ENCODE peak calls at places on chromosome 5, in ten cellular contexts. P is tibial artery; G is CD8-positive, alpha-beta T cell; D is coronary artery; X is heart right ventricle; E is keratinocyte; S is psoas muscle; O is tibial nerve; A is vagina; W is MCF 10A. H is an unnamed sample.

GRCh38 chr5:73447234-73448071 is 1.1 kb downstream of the FOXD1 start:
- DNase-seq in P (no peak), G (peak; percentile 23), D (no peak), X (no peak), E (no peak), S (peak; percentile 31), O (no peak), A (no peak), W (peak; percentile 61), H (peak; percentile 17)

GRCh38 chr5:83149671-83150070 is 72.3 kb downstream of the XRCC4 start:
- DNase-seq in P (no peak), G (no peak), D (no peak), X (no peak), E (no peak), S (no peak), O (no peak), A (no peak), W (peak; percentile 0), H (no peak)

GRCh38 chr5:82421119-82421518 is 143.0 kb upstream of the RPS23 start:
- DNase-seq in P (no peak), G (no peak), D (no peak), X (no peak), E (peak; percentile 73), S (no peak), O (no peak), A (no peak), W (peak; percentile 99), H (no peak)

GRCh38 chr5:14545308-14545707 is 36.3 kb upstream of the OTULINL start:
- DNase-seq in P (no peak), G (no peak), D (no peak), X (no peak), E (no peak), S (no peak), O (peak; percentile 21), A (no peak), W (no peak), H (peak; percentile 32)

GRCh38 chr5:17282283-17283120 is 65.1 kb downstream of the BASP1 start:
- DNase-seq in P (no peak), G (no peak), D (no peak), X (no peak), E (no peak), S (no peak), O (no peak), A (no peak), W (no peak), H (no peak)

GRCh38 chr5:122153230-122153629 is 23.9 kb downstream of the ZNF474 start:
- DNase-seq in P (no peak), G (no peak), D (no peak), X (no peak), E (no peak), S (no peak), O (no peak), A (no peak), W (peak; percentile 26), H (no peak)

GRCh38 chr5:64666058-64666457 is 24.2 kb upstream of the SHISAL2B start:
- DNase-seq in P (no peak), G (no peak), D (no peak), X (no peak), E (no peak), S (no peak), O (no peak), A (no peak), W (peak; percentile 37), H (no peak)

GRCh38 chr5:151156732-151157402 is 712 bp downstream of the ANXA6 start:
- DNase-seq in P (no peak), G (no peak), D (no peak), X (no peak), E (no peak), S (no peak), O (no peak), A (no peak), W (no peak), H (peak; percentile 24)

GRCh38 chr5:168409601-168410458 is 76.4 kb upstream of the RARS1 start:
- DNase-seq in P (no peak), G (no peak), D (no peak), X (no peak), E (no peak), S (no peak), O (no peak), A (no peak), W (peak; percentile 83), H (no peak)

GRCh38 chr5:68946728-68947127 is 147.1 kb upstream of the SLC30A5 start:
- DNase-seq in P (no peak), G (no peak), D (no peak), X (no peak), E (no peak), S (no peak), O (no peak), A (no peak), W (no peak), H (no peak)

GRCh38 chr5:111129938-111130337 is 37.8 kb downstream of the WDR36 start:
- DNase-seq in P (no peak), G (no peak), D (no peak), X (no peak), E (no peak), S (no peak), O (no peak), A (no peak), W (no peak), H (no peak)

GRCh38 chr5:109855056-109855455 is 165.3 kb downstream of the MAN2A1 start:
- DNase-seq in P (no peak), G (no peak), D (no peak), X (no peak), E (no peak), S (no peak), O (no peak), A (no peak), W (no peak), H (no peak)

GRCh38 chr5:178333821-178334481 is 101.3 kb upstream of the PHYKPL start:
- DNase-seq in P (peak; percentile 57), G (no peak), D (no peak), X (no peak), E (no peak), S (no peak), O (no peak), A (no peak), W (no peak), H (no peak)

GRCh38 chr5:159805021-159805420 is 111.3 kb upstream of the ADRA1B start:
- DNase-seq in P (peak; percentile 72), G (no peak), D (no peak), X (peak; percentile 42), E (no peak), S (peak; percentile 26), O (peak; percentile 54), A (peak; percentile 62), W (no peak), H (peak; percentile 10)

GRCh38 chr5:178284095-178284675 is 51.6 kb upstream of the PHYKPL start:
- DNase-seq in P (no peak), G (no peak), D (no peak), X (no peak), E (peak; percentile 17), S (no peak), O (no peak), A (no peak), W (peak; percentile 71), H (no peak)

GRCh38 chr5:155050384-155051019 is 36.9 kb downstream of the KIF4B start:
- DNase-seq in P (no peak), G (no peak), D (no peak), X (no peak), E (no peak), S (no peak), O (no peak), A (no peak), W (no peak), H (no peak)

GRCh38 chr5:156584856-156585255 is 257.9 kb downstream of the SGCD start:
- DNase-seq in P (no peak), G (no peak), D (no peak), X (no peak), E (no peak), S (no peak), O (no peak), A (no peak), W (no peak), H (no peak)

GRCh38 chr5:143106175-143106574 is 297.3 kb downstream of the NR3C1 start:
- DNase-seq in P (no peak), G (no peak), D (no peak), X (peak; percentile 51), E (no peak), S (peak; percentile 13), O (peak; percentile 23), A (no peak), W (peak; percentile 79), H (peak; percentile 82)
- TF ChIP-seq CTCF in P (no peak), G (no peak), D (no peak), X (no peak), E (no peak), S (peak; percentile 23), O (no peak), A (no peak), W (peak; percentile 33), H (peak; percentile 21)

DNA sequence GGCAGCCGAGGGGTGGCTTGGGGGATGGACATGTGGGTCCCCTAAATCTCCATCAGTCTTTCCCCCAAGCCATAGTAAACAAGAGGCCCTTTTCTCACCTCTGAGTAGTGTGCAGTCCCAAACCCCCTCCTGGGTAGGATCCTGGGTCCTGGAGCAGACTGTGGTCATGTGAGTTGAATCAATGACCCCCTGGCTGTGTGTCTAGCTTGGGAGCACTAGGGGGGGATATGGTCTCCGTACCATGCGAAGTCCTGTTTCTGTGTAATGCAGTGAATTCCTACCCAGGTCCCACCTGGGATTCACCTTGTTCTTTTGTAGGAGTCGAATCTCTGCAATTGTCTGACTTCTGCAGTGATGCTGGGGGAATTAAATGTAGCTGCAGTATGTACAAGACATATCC is 66.2 kb downstream of the FGF18 start:
- DNase-seq in P (no peak), G (no peak), D (no peak), X (no peak), E (no peak), S (no peak), O (no peak), A (no peak), W (no peak), H (no peak)
- TF ChIP-seq CTCF in P (no peak), G (no peak), D (no peak), X (no peak), E (no peak), S (no peak), O (no peak), A (no peak), W (no peak), H (no peak)

DNA sequence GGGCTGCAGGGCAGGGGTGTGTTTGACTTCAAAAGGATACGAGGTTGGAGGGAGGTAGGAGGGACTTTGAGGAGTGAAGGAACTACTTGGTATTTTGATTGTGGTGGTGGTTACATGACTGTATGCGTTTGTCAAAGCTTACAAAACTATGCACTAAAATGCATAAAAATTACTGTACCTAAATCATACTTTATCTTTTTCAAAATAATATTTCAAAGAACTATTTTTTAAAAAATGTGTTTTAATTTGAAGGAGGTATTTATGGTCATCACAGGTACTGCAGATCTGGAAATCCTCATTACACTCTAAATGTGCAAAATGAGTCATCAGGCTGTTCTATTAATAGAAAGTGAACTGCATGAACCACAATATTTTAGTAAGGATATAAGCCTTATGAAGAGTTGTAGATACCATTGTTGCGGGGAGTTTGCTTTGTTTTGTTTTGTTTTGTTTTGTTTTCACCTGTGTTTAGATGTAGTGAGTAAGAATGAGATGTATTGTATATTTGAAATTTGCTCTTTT is 116.9 kb downstream of the ARRDC3 start:
- DNase-seq in P (no peak), G (no peak), D (no peak), X (no peak), E (no peak), S (no peak), O (no peak), A (no peak), W (peak; percentile 49), H (no peak)
- TF ChIP-seq CTCF in P (no peak), G (no peak), D (no peak), X (no peak), E (no peak), S (peak; percentile 37), O (peak; percentile 10), A (peak; percentile 11), W (no peak), H (peak; percentile 36)

GRCh38 chr5:136686192-136686872 is 321.0 kb upstream of the TRPC7 start:
- DNase-seq in P (no peak), G (no peak), D (no peak), X (no peak), E (no peak), S (no peak), O (no peak), A (no peak), W (peak; percentile 55), H (no peak)
- TF ChIP-seq CTCF in P (no peak), G (no peak), D (no peak), X (no peak), E (peak; percentile 45), S (peak; percentile 9), O (no peak), A (no peak), W (peak; percentile 56), H (no peak)

H was measured in body of pancreas.